ENCODE peak calls at places on chromosome 4, in four cellular contexts. Q is HepG2, S is GM12878, Y is K562. I is an unnamed sample.

GRCh38 chr4:21780158-21780557 is 168.4 kb downstream of the KCNIP4 start:
- DNase-seq in Q (no peak), S (no peak), Y (no peak), I (no peak)

GRCh38 chr4:176413171-176413570 is 93.4 kb downstream of the SPCS3 start:
- DNase-seq in Q (no peak), S (peak; percentile 88), Y (no peak), I (no peak)

GRCh38 chr4:96955226-96955625 is 1115.3 kb downstream of the PDHA2 start:
- DNase-seq in Q (no peak), S (no peak), Y (no peak), I (no peak)

GRCh38 chr4:54440394-54441223 is 211.5 kb downstream of the PDGFRA start:
- DNase-seq in Q (no peak), S (no peak), Y (peak; percentile 40), I (peak; percentile 22)

GRCh38 chr4:3657917-3658913 is 108.0 kb upstream of the ADRA2C start:
- DNase-seq in Q (no peak), S (no peak), Y (no peak), I (no peak)

GRCh38 chr4:4430492-4431195 is 43.7 kb downstream of the NSG1 start:
- DNase-seq in Q (peak; percentile 59), S (no peak), Y (peak; percentile 79), I (peak; percentile 69)

GRCh38 chr4:13511101-13511500 is 27.0 kb upstream of the RAB28 start:
- DNase-seq in Q (no peak), S (no peak), Y (no peak), I (no peak)

GRCh38 chr4:47060561-47060960 is 29.2 kb downstream of the GABRB1 start:
- DNase-seq in Q (no peak), S (no peak), Y (no peak), I (no peak)

GRCh38 chr4:6910960-6911874 is 1.6 kb downstream of the TBC1D14 start:
- DNase-seq in Q (no peak), S (no peak), Y (no peak), I (no peak)

GRCh38 chr4:116599859-116600258 is 485.5 kb downstream of the TRAM1L1 start:
- DNase-seq in Q (no peak), S (no peak), Y (no peak), I (peak; percentile 81)

GRCh38 chr4:147056951-147057630 is 111.4 kb upstream of the TTC29 start:
- DNase-seq in Q (no peak), S (no peak), Y (no peak), I (no peak)

GRCh38 chr4:162163892-162164759 is at the start of gene FSTL5:
- DNase-seq in Q (peak; percentile 16), S (no peak), Y (peak; percentile 1), I (peak; percentile 98)

GRCh38 chr4:136036744-136037143 is 1495.5 kb downstream of the PCDH18 start:
- DNase-seq in Q (no peak), S (no peak), Y (no peak), I (no peak)

GRCh38 chr4:26861434-26862186 is 969 bp downstream of the STIM2 start:
- DNase-seq in Q (peak; percentile 44), S (no peak), Y (peak; percentile 31), I (peak; percentile 70)

GRCh38 chr4:173500841-173501591 is 29.0 kb downstream of the HAND2 start:
- DNase-seq in Q (no peak), S (no peak), Y (no peak), I (no peak)
- TF ChIP-seq CREM in Q (no peak), S (no peak), Y (no peak), I (no peak)

DNA sequence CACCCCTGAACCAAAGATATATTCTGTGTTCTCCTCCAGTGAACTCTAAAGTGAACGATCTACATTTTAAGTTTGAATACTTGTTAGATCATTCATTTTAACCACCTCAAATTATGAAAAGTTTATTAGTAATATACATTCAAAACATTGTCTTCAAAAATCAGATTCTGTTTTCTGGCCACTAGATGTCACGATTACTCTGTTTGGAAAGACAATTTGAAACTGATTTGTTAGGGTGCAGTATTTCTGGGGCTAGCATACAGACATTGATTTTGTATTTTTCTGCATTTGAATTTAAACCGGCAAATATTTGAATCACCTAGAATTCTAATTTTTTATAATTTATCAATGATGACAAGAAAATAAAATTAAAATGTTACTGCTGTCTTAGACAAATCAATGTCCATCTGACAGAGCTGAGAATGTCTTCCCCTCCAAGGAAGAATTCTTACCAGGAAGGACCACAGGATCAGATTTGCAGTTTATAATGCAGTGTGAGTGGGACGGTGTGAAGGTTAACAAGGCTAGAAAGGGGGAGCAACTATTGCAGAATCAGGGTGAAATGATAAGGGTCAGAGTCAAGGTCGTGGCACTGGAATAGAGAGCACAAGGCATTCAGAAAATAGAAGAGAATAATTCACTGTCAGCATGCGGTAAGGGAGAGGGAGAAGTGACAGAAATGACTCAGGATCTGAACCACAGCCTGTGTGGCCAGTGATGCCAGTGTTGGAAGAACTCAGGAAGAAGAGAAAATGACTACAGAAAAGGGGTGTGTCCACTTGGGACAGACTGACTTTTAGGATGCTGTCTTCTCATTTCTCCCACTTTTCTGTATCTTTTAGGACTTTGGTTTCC is 91.6 kb downstream of the ANXA10 start:
- DNase-seq in Q (peak; percentile 14), S (peak; percentile 12), Y (peak; percentile 11), I (no peak)
- TF ChIP-seq CREM in Q (no peak), S (no peak), Y (no peak), I (no peak)

DNA sequence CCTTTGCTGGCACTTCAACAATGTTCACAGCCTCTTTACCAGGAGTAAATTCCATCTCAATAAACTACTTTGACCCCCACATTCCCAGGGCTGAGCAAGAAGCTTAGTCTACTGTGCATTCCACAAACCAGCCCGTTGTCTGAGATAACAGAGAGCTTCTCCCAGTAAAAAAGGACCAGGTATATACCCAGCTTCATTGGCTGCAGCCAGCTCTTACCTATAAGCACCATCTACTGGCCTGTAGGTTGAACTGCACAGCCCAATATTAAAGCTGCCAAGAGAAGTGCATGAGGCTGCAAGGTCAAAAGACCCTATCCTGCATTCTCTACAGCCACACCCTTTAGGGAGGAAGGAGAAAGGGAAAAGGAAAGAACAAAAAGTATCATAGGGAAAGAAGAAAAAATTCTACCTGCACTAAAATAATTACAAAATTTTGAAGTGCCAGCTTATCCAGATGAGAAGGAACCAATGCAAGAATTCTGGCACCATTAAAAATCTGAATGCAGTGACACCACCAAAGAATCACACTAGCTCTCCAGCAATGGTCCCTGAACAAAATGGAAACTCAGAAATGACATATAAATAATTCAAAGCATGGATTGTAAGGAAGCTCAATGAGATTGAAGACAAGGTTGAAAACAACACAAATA is 45.7 kb upstream of the INTU start:
- DNase-seq in Q (peak; percentile 49), S (no peak), Y (peak; percentile 47), I (peak; percentile 41)
- TF ChIP-seq CREM in Q (no peak), S (no peak), Y (no peak), I (no peak)

GRCh38 chr4:157014621-157015591 is 43.3 kb upstream of the PDGFC start:
- DNase-seq in Q (no peak), S (no peak), Y (no peak), I (peak; percentile 14)
- TF ChIP-seq CREM in Q (no peak), S (no peak), Y (no peak), I (no peak)

DNA sequence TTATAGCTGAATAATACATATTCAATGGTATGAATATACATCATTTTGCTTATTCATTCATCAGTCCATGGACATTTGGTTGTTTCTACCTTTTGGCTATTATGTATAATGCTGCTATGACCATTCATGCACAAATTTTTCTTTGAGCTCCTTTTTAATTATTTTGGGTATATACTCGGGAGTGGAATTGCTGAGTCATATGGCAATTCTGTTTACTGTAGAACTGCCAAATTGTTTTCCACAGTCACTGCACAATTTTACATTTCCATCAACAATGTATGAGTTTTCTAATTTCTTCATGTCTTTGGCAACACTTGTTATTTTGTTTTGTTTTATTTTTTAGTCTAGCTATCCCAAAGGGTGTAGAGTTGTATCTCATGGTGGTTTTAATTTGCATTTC is 406.0 kb upstream of the PITX2 start:
- DNase-seq in Q (no peak), S (no peak), Y (no peak), I (no peak)
- TF ChIP-seq CREM in Q (no peak), S (no peak), Y (no peak), I (no peak)